ENCODE peak calls at places on chromosomes 2 and 18, in six cellular contexts. X is dorsolateral prefrontal cortex, T is NB4, L is A549, M is astrocyte, D is ascending aorta. O is an unnamed sample.

GRCh38 chr2:17599617-17600016 is 59.1 kb downstream of the VSNL1 start:
- DNase-seq in X (no peak), L (no peak), D (no peak), T (no peak), M (no peak), O (no peak)

GRCh38 chr2:56534321-56534720 is 350.5 kb downstream of the CCDC85A start:
- DNase-seq in T (no peak), L (no peak), X (no peak), M (peak), D (no peak), O (peak)

GRCh38 chr2:58904091-58904490 is 663.0 kb upstream of the FANCL start:
- DNase-seq in D (no peak), L (no peak), M (no peak), X (no peak), T (no peak), O (no peak)

GRCh38 chr2:233538741-233539140 is 27.8 kb downstream of the USP40 start:
- DNase-seq in M (no peak), L (no peak), T (no peak), X (no peak), D (no peak), O (no peak)

GRCh38 chr2:98899041-98899702 is 36.9 kb downstream of the CRACDL start:
- DNase-seq in X (no peak), D (no peak), L (no peak), M (no peak), T (no peak), O (no peak)

GRCh38 chr2:24342110-24342910 is 18.0 kb downstream of the ITSN2 start:
- DNase-seq in L (no peak), D (no peak), T (no peak), X (no peak), M (peak), O (peak)

GRCh38 chr18:44935455-44935854 is 254.8 kb downstream of the SETBP1 start:
- DNase-seq in X (no peak), L (no peak), D (no peak), T (no peak), M (no peak), O (no peak)

GRCh38 chr2:64383016-64383588 is 70.9 kb upstream of the LGALSL start:
- DNase-seq in M (no peak), X (no peak), L (no peak), D (no peak), T (no peak), O (no peak)

GRCh38 chr18:62738638-62739037 is 23.3 kb downstream of the PHLPP1 start:
- DNase-seq in T (no peak), L (no peak), X (no peak), D (no peak), M (no peak), O (no peak)

GRCh38 chr2:48946444-48947048 is 191.0 kb upstream of the LHCGR start:
- DNase-seq in D (no peak), T (peak), L (peak), X (no peak), M (peak), O (peak)

GRCh38 chr2:222440670-222441422 is 16.5 kb downstream of the SGPP2 start:
- DNase-seq in L (peak), T (peak), M (peak), D (no peak), X (no peak), O (peak)

GRCh38 chr18:7170292-7170691 is 52.7 kb upstream of the LAMA1 start:
- DNase-seq in X (no peak), D (no peak), T (no peak), M (no peak), L (no peak), O (no peak)

GRCh38 chr18:46756172-46756558 is 688 bp downstream of the ST8SIA5 start:
- DNase-seq in T (no peak), M (no peak), X (no peak), D (no peak), L (no peak), O (no peak)

GRCh38 chr2:128196026-128196822 is 105.2 kb downstream of the UGGT1 start:
- DNase-seq in L (no peak), T (no peak), D (no peak), M (peak), X (no peak), O (no peak)

GRCh38 chr2:10079192-10079930 is 850 bp downstream of the CYS1 start:
- DNase-seq in T (peak), D (no peak), X (peak), L (peak), M (peak), O (peak)

GRCh38 chr18:75810481-75810880 is 383.0 kb upstream of the SMIM21 start:
- DNase-seq in D (no peak), X (no peak), M (peak), L (no peak), T (no peak), O (no peak)

GRCh38 chr2:19178175-19178574 is 180.2 kb downstream of the OSR1 start:
- DNase-seq in D (no peak), L (no peak), X (no peak), T (no peak), M (peak), O (peak)

GRCh38 chr2:169315357-169315756 is 47.0 kb downstream of the LRP2 start:
- DNase-seq in L (no peak), M (no peak), X (no peak), D (no peak), T (no peak), O (no peak)

GRCh38 chr2:180291060-180291459 is 284.0 kb upstream of the CWC22 start:
- DNase-seq in X (no peak), L (peak), M (peak), D (no peak), T (peak), O (peak)

GRCh38 chr2:100036020-100036419 is 106.4 kb downstream of the AFF3 start:
- DNase-seq in T (no peak), L (no peak), X (no peak), D (no peak), M (no peak), O (no peak)

GRCh38 chr18:21474621-21475020 is 125.9 kb downstream of the ESCO1 start:
- DNase-seq in X (no peak), D (no peak), T (no peak), L (no peak), M (no peak), O (no peak)

GRCh38 chr18:68714356-68714706 is 577 bp downstream of the TMX3 start:
- DNase-seq in L (no peak), X (no peak), D (no peak), T (peak), M (no peak), O (peak)

GRCh38 chr2:222024934-222025890 is 273.6 kb downstream of the PAX3 start:
- DNase-seq in X (no peak), D (no peak), M (peak), L (peak), T (peak), O (peak)

GRCh38 chr2:165238295-165238694 is 919 bp upstream of the SCN2A start:
- DNase-seq in D (no peak), L (no peak), T (peak), X (no peak), M (peak), O (peak)

DNA sequence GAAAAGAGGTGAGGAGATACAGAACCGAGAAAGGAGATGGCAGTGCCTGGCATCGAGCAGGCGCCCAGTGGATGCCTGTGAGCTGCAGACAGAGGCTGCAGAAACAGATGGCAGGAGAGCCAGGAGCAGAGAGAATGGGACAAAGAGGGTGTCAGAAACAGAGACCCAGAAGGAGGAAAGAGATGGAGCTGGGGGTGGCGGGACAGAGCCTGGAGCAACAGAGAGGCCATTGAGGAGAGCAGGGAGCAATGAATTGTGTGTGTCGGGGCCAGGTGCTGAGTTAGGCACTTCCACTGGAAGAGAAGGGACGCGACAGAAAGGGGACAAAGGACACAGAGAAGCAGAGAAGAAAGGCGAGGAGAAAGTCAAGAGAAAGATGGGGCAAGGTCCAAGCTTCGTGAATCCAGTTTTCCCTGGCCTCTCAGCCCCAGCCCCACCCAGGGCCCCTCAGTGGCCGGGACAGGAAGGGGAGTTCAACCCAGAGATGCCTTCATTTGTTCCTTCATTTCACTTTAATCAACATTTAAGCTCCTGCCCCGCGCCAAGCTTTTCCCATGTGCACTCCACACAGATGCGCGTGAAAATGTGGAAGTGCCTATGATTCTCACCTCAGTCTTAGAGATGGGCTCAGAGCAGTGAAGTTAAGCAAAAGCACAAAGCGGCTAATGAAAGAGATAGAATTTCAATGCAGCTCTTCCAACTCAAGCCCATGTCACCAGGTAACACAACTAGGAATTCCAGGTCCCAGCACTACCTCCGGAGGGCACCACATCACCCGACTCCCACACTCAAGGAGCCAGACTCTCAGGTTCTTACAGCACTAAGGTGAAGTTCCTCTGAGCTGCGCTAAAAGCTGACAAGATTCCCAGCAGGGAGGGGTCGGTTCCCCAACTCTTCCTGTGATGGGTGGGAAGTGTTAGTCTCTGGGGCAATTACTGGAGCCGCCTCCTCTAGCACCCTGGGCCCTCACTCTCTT is 55.2 kb downstream of the TNS1 start:
- DNase-seq in M (no peak), X (peak), T (no peak), D (no peak), L (no peak), O (no peak)
- TF ChIP-seq CTCF in M (no peak), X (no peak), T (no peak), D (no peak), L (no peak), O (no peak)

GRCh38 chr18:48037481-48038271 is 107.2 kb upstream of the SMAD2 start:
- DNase-seq in L (peak), T (peak), M (no peak), X (no peak), D (no peak), O (peak)
- TF ChIP-seq CTCF in L (peak), T (peak), M (no peak), X (no peak), D (no peak), O (peak)

GRCh38 chr2:213490087-213490486 is 205.8 kb downstream of the SPAG16 start:
- DNase-seq in D (no peak), L (no peak), T (no peak), X (no peak), M (no peak), O (no peak)
- TF ChIP-seq CTCF in D (no peak), L (no peak), T (no peak), X (no peak), M (no peak), O (no peak)

GRCh38 chr2:173568054-173568453 is 213.4 kb downstream of the CDCA7 start:
- DNase-seq in M (no peak), D (no peak), X (no peak), T (peak), L (peak), O (peak)

GRCh38 chr2:173571887-173572680 is 217.4 kb downstream of the CDCA7 start:
- DNase-seq in M (no peak), L (no peak), X (no peak), T (no peak), D (no peak), O (no peak)

GRCh38 chr2:173572848-173573247 is 218.2 kb downstream of the CDCA7 start:
- DNase-seq in D (no peak), T (peak), M (no peak), L (no peak), X (no peak), O (no peak)

GRCh38 chr2:173574304-173574703 is 219.6 kb downstream of the CDCA7 start:
- DNase-seq in M (no peak), X (no peak), D (no peak), L (no peak), T (no peak), O (no peak)

GRCh38 chr2:173571021-173571821 is 216.5 kb downstream of the CDCA7 start:
- DNase-seq in T (peak), L (peak), D (no peak), M (no peak), X (no peak), O (peak)
- TF ChIP-seq CTCF in T (peak), L (peak), D (no peak), M (peak), X (peak), O (peak)

DNA sequence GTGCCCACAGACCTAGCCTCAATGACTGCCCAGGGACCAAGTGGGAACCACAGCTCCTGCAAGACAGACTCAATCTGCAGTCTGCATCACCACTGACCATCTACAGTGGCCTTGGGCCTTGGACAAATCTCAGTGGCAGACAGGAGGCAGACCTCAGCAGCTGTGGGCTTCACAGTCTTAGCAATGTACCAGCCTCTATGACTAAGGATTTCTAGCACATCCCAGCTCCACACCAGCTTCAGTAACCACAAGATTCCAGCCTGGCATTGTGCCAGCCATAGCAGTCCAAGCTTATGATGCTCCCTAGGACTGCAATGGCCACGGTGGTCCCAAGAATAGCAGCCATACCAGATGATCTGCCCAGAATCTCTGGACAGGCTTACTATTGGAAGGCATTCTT is 19.6 kb upstream of the WDR75 start:
- DNase-seq in M (peak), D (no peak), L (peak), T (no peak), X (no peak), O (peak)
- TF ChIP-seq CTCF in M (no peak), D (no peak), L (no peak), T (no peak), X (no peak), O (peak)

DNA sequence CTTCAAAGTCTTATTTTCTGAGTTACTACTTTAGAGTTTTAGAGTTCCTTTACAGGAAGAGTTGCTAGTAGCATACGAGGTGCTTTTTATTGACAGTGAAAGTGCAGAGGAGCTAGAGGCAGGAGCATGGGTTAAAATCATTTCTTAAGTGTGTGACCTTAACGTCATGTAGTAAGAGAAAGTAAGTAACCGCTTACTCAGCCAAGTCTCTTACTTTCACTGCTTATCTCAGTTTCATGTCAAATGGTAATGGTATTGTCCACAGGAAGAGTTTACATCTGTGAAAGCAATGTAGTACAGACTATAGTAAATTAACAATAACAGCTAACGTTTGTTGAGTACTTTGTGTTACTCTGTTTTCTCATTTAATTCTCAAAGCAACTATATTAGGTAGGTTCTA is 12.6 kb downstream of the NDUFAF7 start:
- DNase-seq in L (no peak), X (no peak), T (no peak), M (no peak), D (no peak), O (peak)
- TF ChIP-seq CTCF in L (no peak), X (no peak), T (no peak), M (no peak), D (no peak), O (no peak)

O was measured in cardiac fibroblast.